ENCODE peak calls at places on chromosomes 11 and 22, in ten cellular contexts. Y is PC-3; Q is endodermal cell; D is mammary epithelial cell; L is cardiac muscle cell; O is CD8-positive, alpha-beta memory T cell; R is tibial nerve; A is transverse colon; X is body of pancreas; C is CD8-positive, alpha-beta T cell. B is an unnamed sample. For H3K4me1, the result is how much of the 10 kb centered on the place peaks cover.

GRCh38 chr22:19619144-19620009 is 94.9 kb upstream of the SEPTIN5 start:
- DNase-seq in Y (no peak), Q (no peak), D (no peak), L (no peak), O (no peak), R (no peak), A (no peak), X (no peak), C (no peak), B (no peak)

GRCh38 chr11:32870676-32871075 is 21.9 kb upstream of the QSER1 start:
- DNase-seq in Y (peak), Q (peak), D (no peak), L (peak), O (no peak), R (no peak), A (no peak), X (no peak), C (peak), B (no peak)

GRCh38 chr22:48630444-48630777 is 1197.3 kb downstream of the BRD1 start:
- DNase-seq in Y (no peak), Q (no peak), D (no peak), L (no peak), O (no peak), R (no peak), A (no peak), X (no peak), C (no peak), B (no peak)

GRCh38 chr22:35299217-35299716 is 427 bp upstream of the TOM1 start:
- DNase-seq in Y (no peak), Q (no peak), D (no peak), L (peak), O (no peak), R (no peak), A (no peak), X (no peak), C (no peak), B (no peak)

GRCh38 chr22:26615149-26615548 is 2.7 kb downstream of the CRYBB1 start:
- DNase-seq in Y (no peak), Q (no peak), D (no peak), L (no peak), O (no peak), R (no peak), A (peak), X (no peak), C (no peak), B (no peak)

GRCh38 chr22:31046591-31047226 is 34.4 kb upstream of the SMTN start:
- DNase-seq in Y (no peak), Q (peak), D (no peak), L (peak), O (no peak), R (peak), A (peak), X (peak), C (no peak), B (no peak)

GRCh38 chr22:49351761-49352221 is 475.9 kb downstream of the BRD1 start:
- DNase-seq in Y (no peak), Q (peak), D (no peak), L (no peak), O (no peak), R (no peak), A (no peak), X (no peak), C (no peak), B (no peak)

GRCh38 chr11:47991266-47991830 is 11.0 kb downstream of the PTPRJ start:
- DNase-seq in Y (peak), Q (peak), D (peak), L (no peak), O (no peak), R (no peak), A (peak), X (peak), C (peak), B (no peak)

GRCh38 chr22:46078241-46079092 is 71.9 kb upstream of the PPARA start:
- DNase-seq in Y (peak), Q (no peak), D (peak), L (no peak), O (no peak), R (peak), A (peak), X (peak), C (no peak), B (peak)

GRCh38 chr22:39114157-39114511 is 17.1 kb downstream of the APOBEC3H start:
- DNase-seq in Y (no peak), Q (peak), D (no peak), L (no peak), O (no peak), R (no peak), A (no peak), X (no peak), C (no peak), B (no peak)

GRCh38 chr11:58334708-58335107 is 24.2 kb downstream of the OR5B17 start:
- DNase-seq in Y (peak), Q (no peak), D (peak), L (peak), O (no peak), R (no peak), A (no peak), X (no peak), C (no peak), B (peak)

GRCh38 chr22:43201486-43202219 is 14.7 kb upstream of the TTLL12 start:
- DNase-seq in Y (no peak), Q (no peak), D (no peak), L (no peak), O (no peak), R (no peak), A (no peak), X (no peak), C (no peak), B (no peak)

GRCh38 chr11:8102965-8103364 is 22.0 kb downstream of the TUB start:
- DNase-seq in Y (no peak), Q (no peak), D (no peak), L (no peak), O (no peak), R (no peak), A (no peak), X (no peak), C (no peak), B (no peak)

GRCh38 chr11:33158596-33158995 is 2.7 kb downstream of the CSTF3 start:
- DNase-seq in Y (no peak), Q (no peak), D (no peak), L (no peak), O (no peak), R (no peak), A (no peak), X (no peak), C (no peak), B (no peak)

GRCh38 chr22:46830001-46830715 is 67.7 kb downstream of the TBC1D22A start:
- DNase-seq in Y (peak), Q (peak), D (peak), L (peak), O (no peak), R (peak), A (peak), X (no peak), C (no peak), B (peak)

GRCh38 chr11:63908631-63909491 is 8.1 kb downstream of the RCOR2 start:
- DNase-seq in Y (no peak), Q (peak), D (no peak), L (no peak), O (no peak), R (no peak), A (no peak), X (no peak), C (no peak), B (no peak)

GRCh38 chr22:29306175-29306829 is at the start of gene GAS2L1:
- DNase-seq in Y (peak), Q (peak), D (peak), L (peak), O (peak), R (peak), A (peak), X (peak), C (peak), B (peak)

GRCh38 chr11:108483163-108483562 is 15.0 kb downstream of the POGLUT3 start:
- DNase-seq in Y (peak), Q (no peak), D (peak), L (no peak), O (no peak), R (no peak), A (no peak), X (no peak), C (no peak), B (no peak)

GRCh38 chr11:79173615-79174014 is 267.2 kb downstream of the TENM4 start:
- DNase-seq in Y (peak), Q (peak), D (no peak), L (peak), O (no peak), R (no peak), A (no peak), X (no peak), C (no peak), B (no peak)

GRCh38 chr11:47233051-47233450 is 15.6 kb downstream of the ACP2 start:
- DNase-seq in Y (no peak), Q (no peak), D (no peak), L (no peak), O (no peak), R (no peak), A (no peak), X (no peak), C (no peak), B (no peak)

GRCh38 chr11:69166186-69167115 is 10.7 kb downstream of the SMIM38 start:
- DNase-seq in Y (peak), Q (peak), D (peak), L (peak), O (no peak), R (no peak), A (no peak), X (peak), C (no peak), B (peak)

GRCh38 chr11:67113231-67113721 is 5.8 kb upstream of the KDM2A start:
- DNase-seq in Y (no peak), Q (peak), D (no peak), L (no peak), O (no peak), R (no peak), A (peak), X (no peak), C (peak), B (no peak)

GRCh38 chr11:130999086-130999485 is 82.8 kb upstream of the SNX19 start:
- DNase-seq in Y (peak), Q (no peak), D (peak), L (peak), O (no peak), R (no peak), A (no peak), X (no peak), C (no peak), B (peak)

GRCh38 chr22:36765943-36766450 is 9.9 kb downstream of the IFT27 start:
- DNase-seq in Y (no peak), Q (peak), D (peak), L (peak), O (no peak), R (no peak), A (no peak), X (no peak), C (no peak), B (no peak)

GRCh38 chr11:17612221-17613188 is 65.4 kb downstream of the OTOG start:
- DNase-seq in Y (no peak), Q (no peak), D (no peak), L (no peak), O (no peak), R (no peak), A (no peak), X (no peak), C (no peak), B (no peak)

GRCh38 chr11:73240190-73240781 is 22.2 kb downstream of the P2RY2 start:
- DNase-seq in Y (no peak), Q (peak), D (peak), L (peak), O (no peak), R (no peak), A (no peak), X (no peak), C (no peak), B (no peak)

GRCh38 chr22:46894851-46895640 is 132.6 kb downstream of the TBC1D22A start:
- DNase-seq in Y (no peak), Q (peak), D (no peak), L (no peak), O (no peak), R (no peak), A (no peak), X (no peak), C (no peak), B (no peak)

GRCh38 chr11:112723676-112724075 is 237.5 kb upstream of the NCAM1 start:
- DNase-seq in Y (no peak), Q (no peak), D (no peak), L (no peak), O (no peak), R (no peak), A (no peak), X (no peak), C (no peak), B (no peak)

GRCh38 chr11:129440028-129440630 is 64.5 kb downstream of the BARX2 start:
- DNase-seq in Y (peak), Q (peak), D (peak), L (no peak), O (no peak), R (no peak), A (no peak), X (peak), C (no peak), B (no peak)

GRCh38 chr11:121119444-121119843 is 18.4 kb downstream of the TECTA start:
- DNase-seq in Y (peak), Q (no peak), D (no peak), L (peak), O (no peak), R (no peak), A (no peak), X (no peak), C (no peak), B (no peak)

GRCh38 chr11:133403900-133404299 is 128.4 kb downstream of the OPCML start:
- DNase-seq in Y (no peak), Q (peak), D (no peak), L (no peak), O (no peak), R (no peak), A (no peak), X (no peak), C (no peak), B (no peak)

GRCh38 chr11:35586216-35586615 is 32.0 kb upstream of the FJX1 start:
- DNase-seq in Y (no peak), Q (no peak), D (no peak), L (no peak), O (no peak), R (no peak), A (no peak), X (no peak), C (no peak), B (no peak)

GRCh38 chr11:113385749-113386148 is 1.8 kb upstream of the ANKK1 start:
- DNase-seq in Y (no peak), Q (no peak), D (no peak), L (no peak), O (no peak), R (no peak), A (no peak), X (no peak), C (no peak), B (no peak)

GRCh38 chr11:69283446-69283845 is 10.5 kb upstream of the MYEOV start:
- DNase-seq in Y (no peak), Q (no peak), D (no peak), L (no peak), O (no peak), R (no peak), A (no peak), X (no peak), C (no peak), B (no peak)

GRCh38 chr11:77236901-77237300 is 64.6 kb downstream of the GDPD4 start:
- DNase-seq in Y (peak), Q (no peak), D (no peak), L (no peak), O (no peak), R (no peak), A (no peak), X (no peak), C (no peak), B (no peak)

GRCh38 chr22:48782326-48782725 is 1045.3 kb downstream of the BRD1 start:
- DNase-seq in Y (no peak), Q (peak), D (no peak), L (no peak), O (no peak), R (peak), A (no peak), X (no peak), C (no peak), B (peak)

GRCh38 chr22:50600967-50601668 is 525 bp downstream of the MAPK8IP2 start:
- DNase-seq in Y (no peak), Q (peak), D (no peak), L (no peak), O (no peak), R (no peak), A (no peak), X (no peak), C (no peak), B (no peak)

GRCh38 chr22:50601669-50602337 is 1.2 kb downstream of the MAPK8IP2 start:
- DNase-seq in Y (no peak), Q (no peak), D (no peak), L (no peak), O (no peak), R (no peak), A (no peak), X (no peak), C (no peak), B (no peak)

GRCh38 chr22:50602338-50602700 is 1.7 kb downstream of the MAPK8IP2 start:
- DNase-seq in Y (no peak), Q (no peak), D (no peak), L (no peak), O (no peak), R (no peak), A (no peak), X (no peak), C (no peak), B (no peak)

GRCh38 chr22:50599816-50600454 is 658 bp upstream of the MAPK8IP2 start:
- DNase-seq in Y (peak), Q (peak), D (peak), L (peak), O (peak), R (no peak), A (peak), X (peak), C (peak), B (peak)

GRCh38 chr22:50600541-50600940 is at the start of gene MAPK8IP2:
- DNase-seq in Y (peak), Q (peak), D (no peak), L (no peak), O (no peak), R (no peak), A (no peak), X (no peak), C (no peak), B (no peak)
- H3K4me3 ChIP-seq in Y (no peak), Q (no peak), D (peak), L (peak), O (no peak), R (peak), A (peak), X (no peak), C (no peak), B (no peak)

GRCh38 chr11:4459470-4459869 is 10.4 kb downstream of the OR52K2 start:
- DNase-seq in Y (no peak), Q (no peak), D (peak), L (no peak), O (no peak), R (no peak), A (peak), X (no peak), C (no peak), B (no peak)

GRCh38 chr11:4448995-4449394 is at the start of gene OR52K2:
- DNase-seq in Y (no peak), Q (no peak), D (no peak), L (no peak), O (no peak), R (no peak), A (no peak), X (no peak), C (no peak), B (no peak)

GRCh38 chr11:4453118-4453517 is 4.0 kb downstream of the OR52K2 start:
- DNase-seq in Y (no peak), Q (no peak), D (no peak), L (no peak), O (no peak), R (no peak), A (no peak), X (no peak), C (no peak), B (no peak)

GRCh38 chr11:4455439-4455838 is 6.3 kb downstream of the OR52K2 start:
- DNase-seq in Y (no peak), Q (no peak), D (no peak), L (no peak), O (no peak), R (no peak), A (no peak), X (no peak), C (no peak), B (no peak)

DNA sequence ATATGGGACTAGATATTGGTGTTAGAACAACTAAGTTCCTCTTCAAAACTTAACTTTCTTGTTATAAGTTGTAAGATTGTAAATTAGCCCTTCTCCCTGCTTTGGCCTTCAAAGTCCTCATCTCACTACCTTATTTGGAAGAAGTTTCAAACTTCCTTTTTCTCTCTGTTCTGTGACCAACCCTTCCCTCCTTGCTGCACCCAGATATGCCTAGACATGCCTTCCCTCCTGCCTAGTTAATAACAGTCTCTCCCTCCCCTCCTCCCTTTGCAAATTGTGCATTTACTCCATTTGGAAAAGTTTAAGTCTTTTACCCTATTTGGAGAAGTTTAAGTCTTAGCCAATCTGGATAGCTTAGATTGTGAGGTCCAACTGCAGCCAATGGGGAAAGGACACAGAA is 4.9 kb downstream of the OR52K2 start:
- DNase-seq in Y (no peak), Q (no peak), D (peak), L (no peak), O (no peak), R (no peak), A (no peak), X (no peak), C (no peak), B (no peak)
- H3K4me1 ChIP-seq in Y (under half), Q (under half), D (under half), L (under half), O (under half), R (under half), A (under half), X (under half), C (under half), B (under half)

GRCh38 chr11:70805243-70805642 is 406.9 kb downstream of the CTTN start:
- DNase-seq in Y (no peak), Q (no peak), D (no peak), L (no peak), O (no peak), R (no peak), A (no peak), X (no peak), C (no peak), B (no peak)
- H3K4me3 ChIP-seq in Y (no peak), Q (no peak), D (no peak), L (no peak), O (no peak), R (no peak), A (no peak), X (no peak), C (no peak), B (no peak)

DNA sequence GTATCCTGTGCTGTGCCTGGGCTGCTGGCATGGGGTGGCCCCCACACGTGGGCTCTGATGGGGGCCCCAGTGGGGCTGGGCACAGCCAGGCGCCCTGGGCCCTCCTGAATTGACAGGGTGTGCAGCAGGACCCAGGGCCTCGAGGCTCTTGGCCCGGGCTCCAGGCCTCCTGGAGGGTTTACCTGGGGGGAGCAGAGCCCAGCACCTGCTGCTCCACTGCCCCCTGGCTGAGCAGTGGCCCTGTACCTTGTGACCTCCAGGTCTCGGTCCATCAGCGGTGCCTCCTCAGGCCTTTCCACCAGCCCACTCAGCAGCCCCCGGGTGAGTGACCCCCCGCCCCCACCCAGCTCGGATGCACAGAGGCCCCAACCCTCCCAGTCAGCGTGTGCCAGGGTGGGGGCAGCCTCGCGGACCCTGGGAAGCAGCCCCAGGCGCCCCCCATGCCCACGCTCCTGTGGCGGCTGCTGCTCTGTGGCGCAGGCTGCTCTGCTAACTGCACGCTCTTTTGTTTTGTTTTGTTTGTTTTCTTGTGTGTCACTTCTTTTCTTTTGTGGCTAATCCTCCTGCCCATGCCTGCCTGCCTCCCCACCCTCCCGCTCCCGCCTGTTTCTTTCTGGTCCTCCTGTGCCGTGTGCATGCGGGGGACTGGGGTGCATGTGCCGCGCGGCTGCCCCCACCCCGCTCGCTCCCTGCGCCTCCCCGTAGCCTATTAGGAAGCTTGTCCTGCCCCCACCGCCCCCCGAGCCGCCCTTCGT is 36.9 kb downstream of the MOB2 start:
- DNase-seq in Y (peak), Q (no peak), D (no peak), L (no peak), O (no peak), R (no peak), A (no peak), X (no peak), C (no peak), B (no peak)
- H3K4me1 ChIP-seq in Y (under half), Q (under half), D (under half), L (under half), O (under half), R (under half), A (under half), X (under half), C (under half), B (under half)

DNA sequence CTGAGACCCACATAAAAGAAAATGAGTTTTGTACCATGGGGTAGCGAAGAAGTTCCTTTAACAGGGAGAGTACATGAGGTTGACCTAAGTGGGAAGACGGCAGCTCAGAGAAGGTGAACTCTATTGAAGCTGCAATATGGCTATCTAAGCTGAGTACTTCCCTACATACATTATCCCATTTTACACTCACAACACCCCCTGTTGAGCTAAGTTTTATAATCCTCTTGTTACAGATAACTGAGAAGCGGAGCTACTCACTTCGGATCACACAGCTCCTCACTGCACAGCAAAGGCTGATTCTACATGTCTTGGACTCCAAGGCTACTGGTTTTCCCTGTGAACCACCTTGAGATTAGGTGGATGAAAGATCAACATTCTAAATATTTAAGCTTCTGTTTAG is 8.2 kb upstream of the PIWIL4 start:
- DNase-seq in Y (no peak), Q (no peak), D (no peak), L (no peak), O (no peak), R (no peak), A (no peak), X (no peak), C (no peak), B (no peak)
- H3K4me3 ChIP-seq in Y (no peak), Q (no peak), D (no peak), L (no peak), O (no peak), R (no peak), A (no peak), X (no peak), C (no peak), B (no peak)

B was measured in SJSA1.